ENCODE peak calls at places on chromosome 19, in six cellular contexts. L is PC-3, N is MM.1S, T is adrenal gland, F is RWPE1, R is fibroblast of the aortic adventitia. P is an unnamed sample.

GRCh38 chr19:42634409-42635232 is 39.9 kb upstream of the CEACAM8 start:
- DNase-seq in R (peak), L (peak), T (no peak), F (peak), N (peak), P (no peak)

GRCh38 chr19:51882518-51882917 is 5.2 kb downstream of the ZNF577 start:
- DNase-seq in R (no peak), F (no peak), N (no peak), T (no peak), L (no peak), P (no peak)

GRCh38 chr19:6099633-6100032 is 10.7 kb downstream of the RFX2 start:
- DNase-seq in N (no peak), F (no peak), L (no peak), R (no peak), T (no peak), P (no peak)

GRCh38 chr19:39261704-39262103 is 6.5 kb upstream of the IFNL2 start:
- DNase-seq in N (no peak), R (no peak), T (no peak), L (no peak), F (no peak), P (no peak)

GRCh38 chr19:47790398-47790814 is 11.9 kb downstream of the SELENOW start:
- DNase-seq in L (peak), N (peak), T (peak), R (peak), F (peak), P (no peak)

GRCh38 chr19:47037766-47038165 is 10.7 kb downstream of the TMEM160 start:
- DNase-seq in L (no peak), T (no peak), F (no peak), R (no peak), N (no peak), P (no peak)

GRCh38 chr19:11481777-11482383 is 1.0 kb upstream of the ELAVL3 start:
- DNase-seq in F (peak), L (peak), R (peak), T (peak), N (peak), P (no peak)

GRCh38 chr19:34556500-34556899 is 74.9 kb downstream of the WTIP start:
- DNase-seq in N (peak), L (peak), F (no peak), R (peak), T (no peak), P (no peak)

GRCh38 chr19:50333737-50334617 is 4.8 kb upstream of the KCNC3 start:
- DNase-seq in N (no peak), T (peak), L (peak), R (no peak), F (peak), P (peak)

DNA sequence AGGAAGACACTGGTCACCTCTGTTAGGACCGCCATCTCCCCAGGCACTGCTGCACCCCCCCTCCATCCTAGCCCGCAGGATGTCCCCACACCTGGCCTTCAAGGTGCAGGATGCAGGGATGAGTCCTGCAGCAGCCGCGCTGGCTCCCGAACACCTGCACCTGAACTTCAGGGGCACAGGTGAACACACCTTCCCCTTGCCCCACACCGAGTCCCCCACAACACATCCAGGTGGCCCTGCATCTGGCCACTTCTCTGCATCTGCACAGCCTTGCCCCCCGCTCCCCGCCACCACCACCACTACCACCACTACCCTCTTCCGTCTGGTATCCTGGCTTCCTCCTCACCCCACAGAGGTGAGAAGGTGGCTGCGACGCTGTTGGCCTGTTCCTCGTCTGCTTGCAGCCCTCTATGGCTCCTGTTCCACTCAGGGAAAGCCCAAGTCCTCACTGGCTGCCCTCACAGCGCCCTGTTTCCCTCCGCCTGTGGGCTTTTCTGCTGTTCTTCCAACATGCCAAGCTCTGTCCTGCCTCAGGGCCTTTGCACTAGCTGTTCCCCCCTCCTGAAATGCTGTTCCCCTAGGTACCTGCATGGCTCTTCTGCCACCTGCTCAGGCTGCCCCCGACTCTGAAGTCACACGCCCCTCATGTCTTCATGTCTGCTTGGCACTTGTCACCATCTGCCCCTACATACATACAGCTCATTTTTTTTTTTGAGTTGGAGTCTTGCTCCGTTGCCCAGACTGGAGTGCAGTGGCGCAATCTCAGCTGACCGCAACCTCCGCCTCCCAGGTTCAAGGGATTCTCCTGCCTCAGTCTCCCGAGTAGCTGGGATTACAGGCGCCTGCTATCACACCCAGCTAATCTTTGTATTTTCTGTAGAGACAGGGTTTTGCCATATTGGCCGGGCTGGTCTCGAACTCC is 1.4 kb upstream of the CERS1 start:
- DNase-seq in F (no peak), N (no peak), T (no peak), R (no peak), L (no peak), P (no peak)
- TF ChIP-seq CTCF in F (no peak), N (no peak), T (no peak), R (no peak), L (no peak), P (no peak)

GRCh38 chr19:12825259-12826131 is 8.9 kb downstream of the RTBDN start:
- DNase-seq in N (no peak), T (no peak), L (peak), R (no peak), F (no peak), P (no peak)
- TF ChIP-seq CTCF in N (peak), T (peak), L (peak), R (peak), F (peak), P (peak)

DNA sequence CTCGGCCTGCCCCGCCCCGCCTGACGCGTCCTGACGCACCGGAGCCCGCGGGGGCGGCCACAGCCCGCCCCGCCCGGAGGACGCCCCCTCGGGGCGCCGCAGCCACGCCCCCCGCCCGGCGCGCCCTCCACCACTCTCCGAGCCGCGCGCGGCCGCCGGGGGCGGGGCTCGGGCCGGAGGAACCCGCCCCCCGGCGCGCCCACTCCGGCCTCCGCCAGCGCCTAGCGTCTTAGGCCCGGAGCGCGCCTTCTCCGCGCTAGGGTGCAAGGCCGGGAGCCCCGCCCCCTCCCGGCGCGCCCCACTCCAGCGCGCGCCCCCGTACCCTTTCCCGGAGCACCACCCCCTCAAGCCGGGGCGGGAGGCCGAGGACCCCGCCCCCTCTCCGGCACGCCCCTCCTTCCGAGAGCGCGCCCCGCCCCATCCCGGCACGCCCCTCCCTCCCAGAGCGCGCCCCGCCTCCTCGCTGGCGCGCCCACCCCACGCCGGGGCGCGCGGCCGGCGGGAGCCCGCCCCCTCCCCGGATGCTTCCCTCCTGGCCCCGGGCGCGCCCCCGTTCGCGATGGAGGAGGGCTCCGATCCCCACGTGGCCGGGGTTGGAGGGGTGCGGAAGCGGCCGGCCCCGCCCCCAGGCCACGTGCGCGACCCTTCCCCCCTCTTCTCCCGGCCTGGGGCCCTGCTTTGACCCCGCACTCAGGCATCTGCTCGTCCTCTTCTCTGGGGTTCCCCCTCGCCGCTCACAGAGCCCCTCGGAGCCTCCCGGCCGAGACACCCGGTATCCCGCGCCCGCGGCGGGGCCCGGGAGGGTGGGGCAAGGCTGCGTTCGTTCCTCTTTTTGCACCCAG is 480 bp upstream of the KLF16 start:
- DNase-seq in T (peak), N (peak), F (peak), R (peak), L (peak), P (peak)
- TF ChIP-seq CTCF in T (no peak), N (no peak), F (no peak), R (no peak), L (no peak), P (no peak)

GRCh38 chr19:40570313-40571004 is 6.2 kb upstream of the SHKBP1 start:
- DNase-seq in N (peak), R (peak), L (peak), F (peak), T (peak), P (peak)
- TF ChIP-seq CTCF in N (no peak), R (no peak), L (no peak), F (no peak), T (peak), P (no peak)

GRCh38 chr19:30403583-30403982 is 31.4 kb downstream of the ZNF536 start:
- DNase-seq in L (no peak), T (no peak), N (no peak), F (no peak), R (no peak), P (no peak)

GRCh38 chr19:30407310-30407709 is 35.1 kb downstream of the ZNF536 start:
- DNase-seq in N (no peak), L (no peak), R (no peak), F (no peak), T (no peak), P (no peak)

GRCh38 chr19:30402790-30403189 is 30.6 kb downstream of the ZNF536 start:
- DNase-seq in R (no peak), N (no peak), T (no peak), F (no peak), L (no peak), P (no peak)

GRCh38 chr19:30408734-30409301 is 36.6 kb downstream of the ZNF536 start:
- DNase-seq in N (no peak), R (no peak), L (no peak), T (no peak), F (no peak), P (no peak)

GRCh38 chr19:30406220-30406944 is 34.2 kb downstream of the ZNF536 start:
- DNase-seq in F (no peak), N (no peak), T (peak), R (no peak), L (no peak), P (no peak)
- TF ChIP-seq CTCF in F (no peak), N (peak), T (peak), R (no peak), L (peak), P (no peak)

GRCh38 chr19:918481-919156 is 1.5 kb downstream of the KISS1R start:
- DNase-seq in F (no peak), T (no peak), R (no peak), L (peak), N (no peak), P (peak)

GRCh38 chr19:918152-918437 is 962 bp downstream of the KISS1R start:
- DNase-seq in T (no peak), R (no peak), N (no peak), F (no peak), L (no peak), P (no peak)

GRCh38 chr19:916645-917322 is 349 bp upstream of the KISS1R start:
- DNase-seq in R (no peak), N (no peak), T (peak), F (no peak), L (no peak), P (peak)

GRCh38 chr19:919157-920050 is 2.3 kb downstream of the KISS1R start:
- DNase-seq in T (peak), L (peak), N (no peak), R (no peak), F (no peak), P (peak)

GRCh38 chr19:917323-918151 is at the start of gene KISS1R:
- DNase-seq in T (peak), L (peak), R (peak), F (no peak), N (no peak), P (peak)
- TF ChIP-seq CTCF in T (peak), L (peak), R (peak), F (peak), N (peak), P (peak)

GRCh38 chr19:36214388-36215275 is at the start of the genes ZNF146 and ZNF565:
- DNase-seq in R (peak), F (peak), L (peak), T (peak), N (peak), P (peak)
- TF ChIP-seq CTCF in R (no peak), F (no peak), L (no peak), T (no peak), N (no peak), P (no peak)

GRCh38 chr19:29614046-29614445 is 8.0 kb downstream of the POP4 start:
- DNase-seq in R (no peak), L (no peak), F (no peak), N (no peak), T (no peak), P (no peak)
- TF ChIP-seq CTCF in R (no peak), L (no peak), F (no peak), N (no peak), T (no peak), P (no peak)

GRCh38 chr19:40530091-40530901 is 46.4 kb upstream of the SHKBP1 start:
- DNase-seq in T (peak), F (no peak), L (no peak), R (no peak), N (no peak), P (no peak)
- TF ChIP-seq CTCF in T (peak), F (peak), L (peak), R (peak), N (no peak), P (peak)